ENCODE peak calls at places on chromosomes 3 and 15, in six cellular contexts. W is upper lobe of right lung, C is left ventricle myocardium inferior, R is OCI-LY7, K is right atrium auricular region, E is left lung. I is an unnamed sample. For H3K4me1 and H3K9me3, the result is how much of the 10 kb centered on the place peaks cover.

GRCh38 chr3:108301695-108302404 is 5.5 kb downstream of the HHLA2 start:
- DNase-seq in W (no peak), C (no peak), R (no peak), K (no peak), E (no peak), I (no peak)

GRCh38 chr3:183330881-183331280 is 77.8 kb downstream of the B3GNT5 start:
- DNase-seq in W (no peak), C (no peak), R (no peak), K (no peak), E (no peak), I (no peak)

GRCh38 chr3:11699083-11699427 is 55.3 kb upstream of the VGLL4 start:
- DNase-seq in W (no peak), C (no peak), R (no peak), K (no peak), E (no peak), I (no peak)

GRCh38 chr15:38226867-38227266 is 25.8 kb upstream of the SPRED1 start:
- DNase-seq in W (no peak), C (no peak), R (no peak), K (peak), E (no peak), I (no peak)

GRCh38 chr3:11476814-11477213 is 166.9 kb downstream of the VGLL4 start:
- DNase-seq in W (no peak), C (no peak), R (no peak), K (no peak), E (no peak), I (no peak)

GRCh38 chr3:19947549-19948071 is 713 bp downstream of the RAB5A start:
- DNase-seq in W (no peak), C (peak), R (peak), K (peak), E (no peak), I (peak)

GRCh38 chr15:63870403-63871209 is 36.9 kb upstream of the HERC1 start:
- DNase-seq in W (no peak), C (no peak), R (no peak), K (no peak), E (no peak), I (no peak)

GRCh38 chr3:192408721-192409151 is 318.6 kb downstream of the FGF12 start:
- DNase-seq in W (no peak), C (peak), R (no peak), K (no peak), E (peak), I (no peak)

GRCh38 chr3:28253040-28253715 is 11.8 kb downstream of the CMC1 start:
- DNase-seq in W (no peak), C (no peak), R (no peak), K (no peak), E (no peak), I (no peak)

GRCh38 chr15:76968310-76968709 is 26.6 kb upstream of the PSTPIP1 start:
- DNase-seq in W (no peak), C (no peak), R (no peak), K (no peak), E (no peak), I (no peak)

GRCh38 chr3:168517514-168518071 is 421.9 kb upstream of the GOLIM4 start:
- DNase-seq in W (no peak), C (no peak), R (no peak), K (no peak), E (no peak), I (no peak)

GRCh38 chr3:185521349-185522138 is 22.7 kb upstream of the TMEM41A start:
- DNase-seq in W (no peak), C (peak), R (no peak), K (no peak), E (no peak), I (no peak)

GRCh38 chr3:55307622-55308021 is 179.5 kb downstream of the WNT5A start:
- DNase-seq in W (no peak), C (no peak), R (no peak), K (no peak), E (no peak), I (no peak)

GRCh38 chr3:72338942-72339749 is 509.1 kb downstream of the SHQ1 start:
- DNase-seq in W (no peak), C (peak), R (no peak), K (peak), E (no peak), I (peak)

GRCh38 chr3:122589297-122589696 is 11.8 kb downstream of the PARP15 start:
- DNase-seq in W (no peak), C (no peak), R (peak), K (no peak), E (no peak), I (no peak)

GRCh38 chr3:149553781-149554451 is 79.4 kb downstream of the TM4SF4 start:
- DNase-seq in W (no peak), C (peak), R (no peak), K (no peak), E (no peak), I (no peak)

GRCh38 chr3:8619548-8619947 is 25.1 kb downstream of the SSUH2 start:
- DNase-seq in W (no peak), C (no peak), R (no peak), K (no peak), E (no peak), I (no peak)

GRCh38 chr15:41790756-41791546 is 16.7 kb downstream of the MAPKBP1 start:
- DNase-seq in W (no peak), C (no peak), R (peak), K (no peak), E (no peak), I (no peak)

GRCh38 chr15:70643106-70643782 is 120.1 kb downstream of the UACA start:
- DNase-seq in W (no peak), C (no peak), R (no peak), K (no peak), E (no peak), I (no peak)

GRCh38 chr3:81451611-81452010 is 309.8 kb downstream of the GBE1 start:
- DNase-seq in W (no peak), C (no peak), R (no peak), K (no peak), E (no peak), I (no peak)

GRCh38 chr15:32649336-32649735 is 7.8 kb downstream of the SCG5 start:
- DNase-seq in W (no peak), C (no peak), R (no peak), K (no peak), E (no peak), I (no peak)

GRCh38 chr3:134647902-134648760 is 2.7 kb downstream of the KY start:
- DNase-seq in W (no peak), C (no peak), R (no peak), K (peak), E (no peak), I (no peak)

GRCh38 chr15:90530250-90531051 is 728 bp downstream of the CRTC3 start:
- DNase-seq in W (peak), C (peak), R (peak), K (peak), E (peak), I (peak)

GRCh38 chr15:38598749-38599148 is 34.1 kb upstream of the RASGRP1 start:
- DNase-seq in W (no peak), C (no peak), R (peak), K (no peak), E (no peak), I (no peak)

GRCh38 chr15:57403532-57403931 is 27.2 kb downstream of the CGNL1 start:
- DNase-seq in W (no peak), C (no peak), R (no peak), K (no peak), E (no peak), I (no peak)

GRCh38 chr3:49120096-49120437 is 556 bp downstream of the USP19 start:
- DNase-seq in W (no peak), C (no peak), R (peak), K (no peak), E (no peak), I (no peak)

GRCh38 chr3:72938471-72939265 is 50.8 kb downstream of the GXYLT2 start:
- DNase-seq in W (no peak), C (peak), R (peak), K (peak), E (no peak), I (peak)

GRCh38 chr15:61545763-61546162 is 316.7 kb upstream of the RORA start:
- DNase-seq in W (no peak), C (no peak), R (no peak), K (no peak), E (no peak), I (no peak)

GRCh38 chr3:138567403-138567802 is 26.7 kb downstream of the CEP70 start:
- DNase-seq in W (no peak), C (no peak), R (no peak), K (no peak), E (no peak), I (no peak)

GRCh38 chr3:187741403-187742350 is 3.6 kb downstream of the BCL6 start:
- DNase-seq in W (peak), C (peak), R (peak), K (no peak), E (peak), I (peak)

GRCh38 chr3:55042591-55042990 is 114.7 kb upstream of the LRTM1 start:
- DNase-seq in W (no peak), C (no peak), R (no peak), K (no peak), E (no peak), I (no peak)

GRCh38 chr15:45230246-45230965 is 21.6 kb upstream of the SLC28A2 start:
- DNase-seq in W (no peak), C (no peak), R (no peak), K (no peak), E (no peak), I (no peak)

GRCh38 chr3:127305499-127305898 is 17.7 kb upstream of the PRR20G start:
- DNase-seq in W (no peak), C (no peak), R (no peak), K (no peak), E (no peak), I (no peak)

GRCh38 chr3:56917337-56917697 is 115.6 kb upstream of the ARHGEF3 start:
- DNase-seq in W (no peak), C (no peak), R (peak), K (no peak), E (no peak), I (no peak)

GRCh38 chr3:187211532-187212274 is 14.4 kb downstream of the RTP1 start:
- DNase-seq in W (no peak), C (no peak), R (no peak), K (peak), E (no peak), I (no peak)

GRCh38 chr3:187183210-187183862 is 13.9 kb upstream of the RTP1 start:
- DNase-seq in W (no peak), C (no peak), R (no peak), K (no peak), E (no peak), I (no peak)

GRCh38 chr3:17639765-17640164 is 102.7 kb downstream of the TBC1D5 start:
- DNase-seq in W (no peak), C (no peak), R (no peak), K (no peak), E (no peak), I (no peak)

GRCh38 chr3:50390523-50391177 is 31.3 kb upstream of the TMEM115 start:
- DNase-seq in W (peak), C (peak), R (no peak), K (no peak), E (no peak), I (peak)

GRCh38 chr3:43747641-43748040 is 56.9 kb downstream of the ABHD5 start:
- DNase-seq in W (no peak), C (no peak), R (no peak), K (no peak), E (no peak), I (no peak)

GRCh38 chr3:178392553-178392952 is 143.7 kb upstream of the KCNMB2 start:
- DNase-seq in W (no peak), C (no peak), R (no peak), K (no peak), E (no peak), I (no peak)

GRCh38 chr3:52242039-52242438 is 3.1 kb upstream of the TWF2 start:
- DNase-seq in W (no peak), C (no peak), R (no peak), K (no peak), E (no peak), I (no peak)

GRCh38 chr3:52240059-52240885 is 1.3 kb upstream of the TWF2 start:
- DNase-seq in W (peak), C (peak), R (peak), K (peak), E (no peak), I (no peak)

GRCh38 chr3:52238193-52238760 is 681 bp downstream of the TWF2 start:
- DNase-seq in W (no peak), C (no peak), R (no peak), K (no peak), E (no peak), I (no peak)

GRCh38 chr3:52238761-52239701 is at the start of gene TWF2:
- DNase-seq in W (peak), C (peak), R (peak), K (no peak), E (peak), I (peak)

GRCh38 chr3:52240886-52241244 is 1.9 kb upstream of the TWF2 start:
- DNase-seq in W (no peak), C (no peak), R (no peak), K (no peak), E (no peak), I (no peak)
- H3K4me1 ChIP-seq in W (under half), C (half or more), R (under half), K (half or more), E (half or more), I (under half)

GRCh38 chr3:60760145-60760544 is 491.1 kb downstream of the FHIT start:
- DNase-seq in W (no peak), C (no peak), R (no peak), K (no peak), E (no peak), I (no peak)
- H3K27ac ChIP-seq in W (no peak), C (no peak), R (no peak), K (no peak), E (no peak), I (no peak)

DNA sequence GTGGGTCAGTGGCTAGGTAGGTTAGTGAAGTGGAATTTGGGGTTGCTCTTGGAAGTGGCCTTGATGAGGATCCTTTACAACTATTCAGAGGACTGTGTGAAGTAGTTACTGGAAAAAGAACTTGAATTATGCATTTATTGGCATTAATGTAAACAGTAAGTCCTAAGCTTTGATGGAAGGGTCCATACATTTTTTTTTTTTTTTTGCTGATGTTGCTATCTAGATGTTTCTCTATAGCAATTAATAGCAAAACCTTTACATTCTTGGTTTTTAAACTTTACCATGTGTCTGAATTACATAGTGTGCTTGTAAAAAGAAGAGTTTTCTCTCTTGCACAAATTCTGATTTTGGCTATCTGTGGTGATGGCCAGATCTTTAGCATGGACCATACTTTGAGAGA is 9.5 kb downstream of the ZNF621 start:
- DNase-seq in W (no peak), C (no peak), R (no peak), K (no peak), E (no peak), I (no peak)
- H3K9me3 ChIP-seq in W (under half), C (half or more), R (under half), K (under half), E (under half), I (under half)

DNA sequence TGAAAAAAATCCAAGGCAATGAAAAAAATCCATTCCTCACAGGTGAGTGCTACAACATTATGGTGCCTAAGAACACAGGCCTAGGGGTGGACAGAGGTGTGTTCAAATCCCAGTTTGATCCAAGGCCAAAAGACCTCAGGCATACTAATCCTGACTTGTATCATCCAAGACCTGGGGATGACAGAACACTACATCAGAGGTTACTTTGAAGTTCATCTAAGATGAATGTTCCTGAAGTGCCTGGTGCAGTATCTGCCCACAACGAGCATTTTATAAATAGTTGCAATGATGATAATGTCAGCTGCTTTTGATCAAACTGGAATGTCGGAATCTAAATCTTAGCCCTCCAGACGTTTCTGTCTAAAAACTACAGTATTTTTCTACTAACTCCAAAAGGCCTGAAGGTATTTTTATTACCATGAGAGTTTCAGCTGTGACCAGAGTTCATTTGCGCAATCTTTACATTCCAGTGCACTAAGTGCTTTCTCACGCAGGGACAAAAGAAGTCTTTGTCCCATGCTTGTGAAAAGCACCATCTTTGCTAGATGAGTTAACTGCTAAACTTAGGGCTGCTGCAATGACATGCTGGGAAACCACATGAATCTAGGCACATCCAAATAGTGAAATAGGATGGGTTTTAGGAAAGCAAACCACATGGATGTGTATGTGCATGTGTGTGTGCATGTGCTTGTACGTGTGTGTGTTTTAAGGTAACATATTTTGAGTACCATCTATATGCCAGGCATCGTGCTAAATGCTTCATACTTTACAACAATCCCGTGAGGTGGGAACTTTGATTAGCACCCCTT is 18.1 kb downstream of the ANXA2 start:
- DNase-seq in W (no peak), C (no peak), R (no peak), K (no peak), E (no peak), I (no peak)
- H3K4me1 ChIP-seq in W (under half), C (half or more), R (under half), K (half or more), E (half or more), I (under half)